ENCODE peak calls at places on chromosomes 11 and 22, in six cellular contexts. P, B, M, L, G and Y are unnamed samples.

GRCh38 chr11:75558939-75559843 is 2.9 kb upstream of the SERPINH1 start:
- DNase-seq in P (no peak), B (peak), M (no peak), L (no peak), G (no peak), Y (peak)

GRCh38 chr22:30208631-30209603 is 37.6 kb downstream of the LIF start:
- DNase-seq in P (no peak), B (peak), M (no peak), L (peak), G (no peak), Y (peak)

GRCh38 chr11:2862950-2863618 is 22.5 kb downstream of the CDKN1C start:
- DNase-seq in P (no peak), B (no peak), M (no peak), L (peak), G (no peak), Y (no peak)

GRCh38 chr11:13717331-13717730 is 48.9 kb downstream of the FAR1 start:
- DNase-seq in P (no peak), B (peak), M (no peak), L (peak), G (peak), Y (no peak)

GRCh38 chr11:106137061-106137460 is 59.6 kb downstream of the AASDHPPT start:
- DNase-seq in P (no peak), B (no peak), M (no peak), L (peak), G (peak), Y (no peak)

GRCh38 chr11:122337241-122338176 is 221.5 kb upstream of the BLID start:
- DNase-seq in P (no peak), B (no peak), M (no peak), L (no peak), G (no peak), Y (peak)

GRCh38 chr11:77557553-77557952 is 32.2 kb upstream of the AQP11 start:
- DNase-seq in P (no peak), B (no peak), M (no peak), L (peak), G (peak), Y (no peak)

GRCh38 chr22:38398609-38399401 is 56.2 kb downstream of the KCNJ4 start:
- DNase-seq in P (peak), B (peak), M (peak), L (peak), G (no peak), Y (peak)

GRCh38 chr22:44519895-44520294 is 21.9 kb upstream of the RTL6 start:
- DNase-seq in P (no peak), B (no peak), M (no peak), L (no peak), G (no peak), Y (no peak)

GRCh38 chr11:64767344-64768299 is 7.8 kb upstream of the PYGM start:
- DNase-seq in P (no peak), B (peak), M (peak), L (peak), G (peak), Y (peak)

GRCh38 chr11:128039140-128040021 is 548.0 kb downstream of the ETS1 start:
- DNase-seq in P (peak), B (no peak), M (peak), L (peak), G (peak), Y (peak)

GRCh38 chr11:61339490-61339878 is 6.5 kb downstream of the TKFC start:
- DNase-seq in P (no peak), B (no peak), M (no peak), L (no peak), G (no peak), Y (no peak)